ENCODE peak calls at places on chromosomes 6 and 20, in seven cellular contexts. V is neuronal stem cell, L is mesenchymal stem cell, I is H9, J is IMR-90, H is mesendoderm, M is trophoblast cell. E is an unnamed sample.

GRCh38 chr20:62994850-62995249 is 11.9 kb downstream of the BHLHE23 start:
- DNase-seq in L (no peak), I (no peak), H (no peak), V (no peak), J (no peak), M (no peak), E (no peak)

GRCh38 chr6:122772724-122773123 is 6.8 kb upstream of the FABP7 start:
- DNase-seq in J (no peak), V (no peak), H (no peak), I (no peak), M (peak; percentile 97), L (no peak), E (no peak)

GRCh38 chr6:127880452-127880851 is 20.4 kb downstream of the THEMIS start:
- DNase-seq in H (no peak), V (no peak), I (no peak), M (no peak), J (no peak), L (no peak), E (no peak)

GRCh38 chr6:162344935-162345599 is 382.5 kb downstream of the PRKN start:
- DNase-seq in M (peak; percentile 78), H (no peak), J (no peak), L (no peak), I (no peak), V (no peak), E (no peak)

GRCh38 chr6:56226946-56227879 is 20.2 kb downstream of the COL21A1 start:
- DNase-seq in M (no peak), V (no peak), L (peak; percentile 45), I (no peak), J (peak; percentile 46), H (no peak), E (no peak)

GRCh38 chr20:7540923-7541322 is 399.3 kb downstream of the HAO1 start:
- DNase-seq in M (no peak), L (peak; percentile 19), I (no peak), V (no peak), J (no peak), H (no peak), E (no peak)

GRCh38 chr6:31271641-31272357 is at the start of gene HLA-C:
- DNase-seq in L (peak; percentile 99), J (peak; percentile 95), V (peak; percentile 89), I (peak; percentile 93), H (peak; percentile 97), M (peak; percentile 89), E (peak; percentile 56)

GRCh38 chr6:19759117-19759880 is 77.9 kb upstream of the ID4 start:
- DNase-seq in J (peak; percentile 88), H (no peak), I (no peak), M (peak; percentile 82), V (no peak), L (peak; percentile 40), E (no peak)

GRCh38 chr6:53043626-53044025 is 21.6 kb upstream of the FBXO9 start:
- DNase-seq in L (no peak), H (peak; percentile 87), M (no peak), V (no peak), I (no peak), J (peak; percentile 46), E (no peak)

DNA sequence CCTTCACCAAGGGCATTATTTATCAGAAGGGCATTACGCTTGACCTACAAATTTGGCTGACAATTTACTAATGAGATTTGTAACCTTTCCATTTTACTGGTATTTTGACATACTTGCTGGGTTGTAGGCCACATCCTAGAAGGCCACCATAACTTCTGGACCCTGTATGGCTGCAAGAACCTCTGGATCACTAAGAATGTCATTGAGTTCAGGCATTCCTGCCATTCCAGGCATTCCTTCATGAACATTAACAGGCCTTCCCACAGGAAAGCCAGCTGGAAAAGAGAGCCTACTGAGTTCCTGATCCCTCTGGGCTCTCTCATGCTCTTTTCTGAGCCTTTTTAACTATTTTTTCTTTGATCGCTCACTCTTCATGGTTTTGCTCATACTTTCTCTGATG is 28.4 kb upstream of the SLC35A1 start:
- DNase-seq in H (peak; percentile 91), M (no peak), V (peak; percentile 48), I (peak; percentile 53), J (no peak), L (no peak), E (peak; percentile 33)
- H4K8ac ChIP-seq in H (no peak overlapping the region), M (no peak overlapping the region), V (no peak overlapping the region), I (no peak overlapping the region), J (no peak overlapping the region), L (no peak overlapping the region), E (no peak overlapping the region)

DNA sequence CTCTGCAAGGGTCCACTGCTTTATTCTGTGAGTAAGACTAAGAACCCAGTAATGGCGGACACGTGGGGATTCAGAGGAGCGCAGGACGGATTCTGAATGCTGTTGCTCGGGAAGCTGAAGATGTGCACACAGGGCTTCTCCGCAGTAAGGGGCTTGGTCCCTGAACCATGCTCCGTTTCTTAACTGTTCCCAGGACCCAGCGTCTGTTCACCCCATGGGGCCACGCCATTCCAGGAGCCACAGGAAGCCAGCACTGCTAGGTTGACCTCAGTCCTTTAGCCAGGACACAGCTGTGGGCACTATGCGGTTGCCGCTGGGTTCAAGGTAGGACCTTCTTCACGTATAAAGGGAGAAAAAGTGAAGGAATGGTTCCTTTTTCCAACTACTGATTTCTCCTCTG is 59.8 kb downstream of the IRF4 start:
- DNase-seq in I (peak; percentile 15), J (no peak), M (no peak), L (no peak), V (no peak), H (no peak), E (no peak)
- H4K8ac ChIP-seq in I (no peak overlapping the region), J (no peak overlapping the region), M (no peak overlapping the region), L (no peak overlapping the region), V (no peak overlapping the region), H (no peak overlapping the region), E (no peak overlapping the region)

GRCh38 chr20:15018966-15019365 is 681.6 kb upstream of the FLRT3 start:
- DNase-seq in H (no peak), J (no peak), L (no peak), M (no peak), V (no peak), I (no peak), E (no peak)

GRCh38 chr20:15022921-15023320 is 685.5 kb upstream of the FLRT3 start:
- DNase-seq in H (no peak), M (peak; percentile 7), L (no peak), V (no peak), I (no peak), J (no peak), E (no peak)

DNA sequence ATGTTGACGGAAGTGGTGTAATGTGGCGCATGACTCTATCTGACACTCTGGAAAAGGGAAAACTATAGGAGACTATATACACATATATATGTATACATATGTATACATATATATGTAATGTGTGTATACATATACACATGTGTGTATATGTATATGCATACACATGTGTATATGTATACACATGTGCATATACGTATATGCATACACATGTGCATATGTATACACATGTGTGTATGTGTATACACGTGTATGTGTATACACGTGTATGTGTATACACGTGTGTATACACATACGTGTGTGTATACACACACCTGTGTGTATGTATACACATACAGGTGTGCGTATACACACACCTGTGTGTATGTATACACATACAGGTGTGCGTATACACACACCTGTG is 683.4 kb upstream of the FLRT3 start:
- DNase-seq in J (no peak), L (no peak), V (no peak), M (no peak), I (no peak), H (no peak), E (no peak)
- H4K8ac ChIP-seq in J (no peak overlapping the region), L (no peak overlapping the region), V (no peak overlapping the region), M (no peak overlapping the region), I (no peak overlapping the region), H (no peak overlapping the region), E (no peak overlapping the region)

DNA sequence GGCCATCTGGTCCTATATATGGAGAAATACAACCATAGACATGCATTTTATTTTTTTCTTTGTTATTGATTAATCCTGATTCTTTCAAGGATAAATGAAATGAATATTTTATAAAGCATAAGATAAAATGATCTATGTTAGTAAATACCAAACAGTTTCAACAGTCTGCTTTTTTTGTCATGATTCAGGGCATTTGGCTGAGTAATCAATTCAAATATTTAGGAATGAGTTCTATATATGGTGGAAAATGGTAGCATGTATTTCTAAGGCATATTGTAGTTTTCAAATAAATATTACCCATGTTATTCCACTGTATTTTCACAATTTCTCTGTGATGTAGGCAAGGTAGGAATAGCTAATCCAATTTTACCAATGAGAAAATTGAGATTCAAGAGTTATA is 287.5 kb upstream of the FKBP1C start:
- DNase-seq in V (no peak), I (no peak), M (no peak), H (no peak), L (no peak), J (no peak), E (no peak)
- H4K8ac ChIP-seq in V (no peak overlapping the region), I (no peak overlapping the region), M (no peak overlapping the region), H (no peak overlapping the region), L (no peak overlapping the region), J (no peak overlapping the region), E (no peak overlapping the region)

DNA sequence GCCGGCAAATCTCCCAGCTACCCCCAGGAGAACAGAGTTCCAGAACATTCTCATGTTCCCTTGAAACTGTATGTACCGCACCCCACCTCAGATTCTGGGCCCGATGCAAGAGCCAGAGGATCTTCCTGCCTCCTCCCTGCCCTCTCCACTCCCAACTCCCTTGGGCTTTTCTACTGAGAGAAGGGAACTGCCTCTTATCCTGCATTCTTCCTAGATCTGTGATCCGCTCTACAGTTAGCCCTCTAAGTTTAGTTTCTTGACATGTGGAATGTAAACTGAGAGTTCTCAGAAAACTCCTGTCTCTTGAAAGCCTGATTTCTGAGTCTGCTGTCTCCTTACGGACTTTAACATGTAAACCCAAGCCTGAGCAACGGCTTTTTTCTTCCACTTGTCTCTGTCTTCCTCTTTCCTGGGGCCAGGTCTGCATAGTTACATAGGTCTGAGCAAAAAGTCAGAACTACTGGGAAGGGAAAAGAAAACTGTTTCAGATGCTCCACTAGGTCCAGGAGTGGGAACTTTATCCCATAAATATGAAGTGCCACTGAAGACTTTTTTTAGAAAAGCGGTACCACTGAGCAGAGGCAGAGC is 86.5 kb upstream of the TNFAIP3 start:
- DNase-seq in M (no peak), I (no peak), H (no peak), V (no peak), L (peak; percentile 82), J (peak; percentile 63), E (no peak)
- H4K8ac ChIP-seq in M (no peak overlapping the region), I (no peak overlapping the region), H (no peak overlapping the region), V (no peak overlapping the region), L (peak overlapping the region; percentile 97), J (peak overlapping the region; percentile 87), E (no peak overlapping the region)

GRCh38 chr20:57539889-57540288 is 14.9 kb upstream of the CTCFL start:
- DNase-seq in M (no peak), J (no peak), H (no peak), I (no peak), V (no peak), L (no peak), E (no peak)
- H4K8ac ChIP-seq in M (no peak overlapping the region), J (no peak overlapping the region), H (no peak overlapping the region), I (no peak overlapping the region), V (no peak overlapping the region), L (no peak overlapping the region), E (no peak overlapping the region)

GRCh38 chr6:131843768-131844167 is 35.9 kb downstream of the ENPP1 start:
- DNase-seq in V (no peak), H (no peak), L (no peak), J (no peak), M (no peak), I (no peak), E (no peak)
- H4K8ac ChIP-seq in V (no peak overlapping the region), H (no peak overlapping the region), L (no peak overlapping the region), J (no peak overlapping the region), M (no peak overlapping the region), I (no peak overlapping the region), E (no peak overlapping the region)

E was measured in H1.